ENCODE peak calls at places on chromosomes 13 and 19, in seven cellular contexts. L is GM06990, Z is heart left ventricle, A is right cardiac atrium, I is small intestine, W is dorsolateral prefrontal cortex, V is H1. U is an unnamed sample.

GRCh38 chr13:110850840-110851239 is 64.0 kb downstream of the ANKRD10 start:
- DNase-seq in L (no peak), Z (no peak), A (no peak), I (no peak), W (no peak), V (no peak), U (no peak)

GRCh38 chr19:30076101-30076551 is 134.1 kb downstream of the URI1 start:
- DNase-seq in L (no peak), Z (no peak), A (no peak), I (no peak), W (no peak), V (peak), U (no peak)

GRCh38 chr13:108700421-108701170 is 71.2 kb downstream of the MYO16 start:
- DNase-seq in L (no peak), Z (no peak), A (no peak), I (no peak), W (no peak), V (no peak), U (peak)

GRCh38 chr19:29245221-29245620 is 32.3 kb upstream of the UQCRFS1 start:
- DNase-seq in L (no peak), Z (no peak), A (no peak), I (no peak), W (no peak), V (no peak), U (no peak)

GRCh38 chr19:33690461-33691427 is 69.0 kb downstream of the CHST8 start:
- DNase-seq in L (no peak), Z (no peak), A (no peak), I (no peak), W (peak), V (no peak), U (no peak)

GRCh38 chr13:44197791-44198770 is 175.5 kb upstream of the SERP2 start:
- DNase-seq in L (peak), Z (no peak), A (no peak), I (no peak), W (no peak), V (no peak), U (no peak)

GRCh38 chr13:24680258-24680920 is at the start of gene ATP12A:
- DNase-seq in L (no peak), Z (no peak), A (peak), I (no peak), W (no peak), V (peak), U (no peak)

GRCh38 chr13:113322043-113322461 is 25.0 kb downstream of the LAMP1 start:
- DNase-seq in L (no peak), Z (no peak), A (peak), I (no peak), W (no peak), V (no peak), U (no peak)

GRCh38 chr19:55082023-55082851 is 6.6 kb downstream of the EPS8L1 start:
- DNase-seq in L (peak), Z (peak), A (peak), I (peak), W (no peak), V (peak), U (peak)

GRCh38 chr13:51000576-51001260 is 91.1 kb downstream of the RNASEH2B start:
- DNase-seq in L (no peak), Z (peak), A (peak), I (no peak), W (no peak), V (no peak), U (no peak)

GRCh38 chr13:106344318-106344717 is 191.1 kb downstream of the EFNB2 start:
- DNase-seq in L (no peak), Z (no peak), A (no peak), I (no peak), W (no peak), V (no peak), U (no peak)

GRCh38 chr13:50979187-50979586 is 69.6 kb downstream of the RNASEH2B start:
- DNase-seq in L (no peak), Z (no peak), A (no peak), I (no peak), W (no peak), V (no peak), U (no peak)

GRCh38 chr13:27790523-27790922 is 1.8 kb upstream of the GSX1 start:
- DNase-seq in L (no peak), Z (no peak), A (no peak), I (no peak), W (no peak), V (peak), U (no peak)

GRCh38 chr19:10661946-10662345 is 7.8 kb downstream of the ILF3 start:
- DNase-seq in L (no peak), Z (no peak), A (no peak), I (no peak), W (no peak), V (no peak), U (no peak)

GRCh38 chr19:5232798-5233505 is 107.7 kb downstream of the PTPRS start:
- DNase-seq in L (no peak), Z (no peak), A (no peak), I (no peak), W (no peak), V (no peak), U (no peak)

GRCh38 chr13:112145221-112146072 is 78.5 kb downstream of the SOX1 start:
- DNase-seq in L (no peak), Z (no peak), A (no peak), I (no peak), W (peak), V (no peak), U (no peak)

GRCh38 chr13:41179593-41180250 is 14.6 kb downstream of the KBTBD7 start:
- DNase-seq in L (peak), Z (no peak), A (no peak), I (no peak), W (no peak), V (no peak), U (no peak)

GRCh38 chr19:1948676-1949075 is 7.7 kb downstream of the CSNK1G2 start:
- DNase-seq in L (no peak), Z (no peak), A (no peak), I (no peak), W (no peak), V (no peak), U (no peak)

GRCh38 chr13:19961484-19961883 is 3.0 kb downstream of the ZMYM2 start:
- DNase-seq in L (no peak), Z (no peak), A (no peak), I (no peak), W (no peak), V (no peak), U (no peak)

GRCh38 chr13:54682184-54682583 is 1653.6 kb downstream of the OLFM4 start:
- DNase-seq in L (no peak), Z (no peak), A (no peak), I (no peak), W (no peak), V (no peak), U (no peak)

GRCh38 chr19:31461814-31462539 is 112.7 kb upstream of the TSHZ3 start:
- DNase-seq in L (no peak), Z (no peak), A (no peak), I (no peak), W (no peak), V (no peak), U (no peak)

GRCh38 chr13:35475960-35476943 is at the start of gene MAB21L1:
- DNase-seq in L (no peak), Z (no peak), A (peak), I (peak), W (peak), V (peak), U (no peak)

GRCh38 chr13:85140192-85140591 is 659.0 kb downstream of the SLITRK6 start:
- DNase-seq in L (no peak), Z (no peak), A (no peak), I (no peak), W (no peak), V (no peak), U (no peak)

GRCh38 chr19:49116544-49116943 is 2.4 kb downstream of the LIN7B start:
- DNase-seq in L (no peak), Z (no peak), A (peak), I (no peak), W (no peak), V (no peak), U (no peak)

GRCh38 chr13:90238433-90238832 is 1109.1 kb upstream of the MIR17HG start:
- DNase-seq in L (no peak), Z (no peak), A (no peak), I (no peak), W (no peak), V (no peak), U (no peak)

GRCh38 chr13:53064721-53065120 is 36.1 kb downstream of the OLFM4 start:
- DNase-seq in L (no peak), Z (no peak), A (no peak), I (no peak), W (no peak), V (no peak), U (no peak)

DNA sequence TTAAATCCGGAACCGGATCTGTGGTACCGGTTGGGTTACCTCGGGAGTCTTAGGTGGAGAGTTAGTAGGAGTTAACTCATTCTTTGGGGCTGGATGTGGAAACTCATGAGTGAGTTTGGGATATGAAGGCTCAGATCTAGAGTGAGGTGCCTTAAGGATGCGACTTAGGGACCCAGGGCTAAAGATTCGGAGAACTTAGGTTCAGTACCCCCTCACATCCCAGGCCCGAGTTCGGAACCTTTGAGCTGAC is 317 bp downstream of the ACTMAP start:
- DNase-seq in L (no peak), Z (no peak), A (no peak), I (no peak), W (no peak), V (no peak), U (no peak)
- H3K4me3 ChIP-seq in L (peak), Z (peak), A (peak), I (peak), W (peak), V (peak), U (peak)

DNA sequence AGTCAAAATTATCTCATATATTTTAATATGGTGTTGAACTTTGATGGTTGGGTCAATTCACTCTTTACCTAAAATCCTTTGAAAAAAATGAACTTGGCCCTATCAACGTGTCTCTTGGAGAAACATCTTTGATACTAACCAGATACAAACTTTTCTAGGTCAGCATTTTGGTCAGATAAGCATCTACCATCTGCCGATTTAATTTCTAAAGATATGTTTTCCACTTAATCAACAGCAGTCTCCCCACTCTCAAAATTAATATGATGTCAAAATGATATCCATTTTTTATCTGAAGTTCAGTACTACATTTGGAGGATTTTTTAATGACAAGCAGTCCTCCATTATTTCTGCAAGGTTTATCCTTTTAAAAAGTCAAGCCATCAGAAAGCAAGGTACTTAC is 288.8 kb downstream of the DIAPH3 start:
- DNase-seq in L (no peak), Z (no peak), A (no peak), I (no peak), W (no peak), V (no peak), U (no peak)
- H3K4me3 ChIP-seq in L (no peak), Z (no peak), A (no peak), I (no peak), W (no peak), V (no peak), U (no peak)

GRCh38 chr13:31968473-31968872 is 63.1 kb upstream of the FRY start:
- DNase-seq in L (no peak), Z (peak), A (no peak), I (peak), W (no peak), V (no peak), U (no peak)

GRCh38 chr13:31964168-31964567 is 67.4 kb upstream of the FRY start:
- DNase-seq in L (no peak), Z (no peak), A (no peak), I (no peak), W (no peak), V (no peak), U (no peak)

GRCh38 chr13:31967155-31967554 is 64.4 kb upstream of the FRY start:
- DNase-seq in L (no peak), Z (no peak), A (no peak), I (no peak), W (no peak), V (no peak), U (no peak)

GRCh38 chr13:31962661-31963345 is 68.8 kb upstream of the FRY start:
- DNase-seq in L (no peak), Z (no peak), A (no peak), I (no peak), W (no peak), V (no peak), U (no peak)

GRCh38 chr13:31965361-31966066 is 66.1 kb upstream of the FRY start:
- DNase-seq in L (peak), Z (no peak), A (no peak), I (peak), W (no peak), V (no peak), U (no peak)
- H3K4me3 ChIP-seq in L (no peak), Z (no peak), A (no peak), I (no peak), W (no peak), V (no peak), U (no peak)

DNA sequence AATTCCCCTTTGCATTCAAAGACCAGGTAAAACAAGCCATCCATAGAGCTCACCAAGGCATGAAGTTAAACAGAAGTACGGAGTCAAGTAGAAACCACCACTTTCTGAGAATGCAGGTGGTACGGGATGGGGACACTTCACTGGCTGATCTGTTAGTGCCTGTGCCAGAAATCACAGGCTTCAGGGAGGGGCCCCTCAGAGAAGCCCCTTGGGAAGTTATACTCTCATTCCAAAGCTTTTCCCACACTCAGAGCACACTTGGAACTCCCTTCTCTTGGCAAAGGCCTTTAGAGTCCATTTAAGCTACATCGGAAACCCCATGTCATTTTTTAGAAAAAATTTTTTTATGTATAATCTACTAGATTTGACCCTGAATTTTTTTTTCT is 80.7 kb upstream of the WASF3 start:
- DNase-seq in L (no peak), Z (no peak), A (no peak), I (no peak), W (no peak), V (no peak), U (no peak)
- H3K4me3 ChIP-seq in L (no peak), Z (peak), A (no peak), I (no peak), W (no peak), V (peak), U (no peak)

DNA sequence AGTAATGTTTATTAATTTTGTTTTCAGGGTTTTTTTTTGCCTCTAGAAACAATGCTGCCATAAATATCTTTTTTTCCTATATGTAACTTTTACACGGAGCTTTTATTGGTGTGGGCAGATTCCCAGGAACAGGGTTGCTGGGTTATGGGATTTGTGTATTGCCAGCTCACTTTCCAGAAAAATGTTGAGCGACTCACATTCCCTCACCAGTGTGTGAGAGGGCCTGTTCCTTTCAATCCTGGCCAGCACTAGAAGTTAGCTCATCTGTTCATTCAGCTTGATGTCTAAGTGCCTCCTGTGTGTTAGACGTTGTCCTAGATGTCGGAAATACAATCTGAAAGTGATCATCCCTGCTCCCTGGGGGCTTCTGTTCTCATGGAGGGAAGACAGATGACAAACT is 2.6 kb downstream of the ZNF71 start:
- DNase-seq in L (no peak), Z (no peak), A (no peak), I (no peak), W (no peak), V (no peak), U (no peak)
- H3K4me3 ChIP-seq in L (no peak), Z (no peak), A (no peak), I (no peak), W (no peak), V (no peak), U (no peak)

DNA sequence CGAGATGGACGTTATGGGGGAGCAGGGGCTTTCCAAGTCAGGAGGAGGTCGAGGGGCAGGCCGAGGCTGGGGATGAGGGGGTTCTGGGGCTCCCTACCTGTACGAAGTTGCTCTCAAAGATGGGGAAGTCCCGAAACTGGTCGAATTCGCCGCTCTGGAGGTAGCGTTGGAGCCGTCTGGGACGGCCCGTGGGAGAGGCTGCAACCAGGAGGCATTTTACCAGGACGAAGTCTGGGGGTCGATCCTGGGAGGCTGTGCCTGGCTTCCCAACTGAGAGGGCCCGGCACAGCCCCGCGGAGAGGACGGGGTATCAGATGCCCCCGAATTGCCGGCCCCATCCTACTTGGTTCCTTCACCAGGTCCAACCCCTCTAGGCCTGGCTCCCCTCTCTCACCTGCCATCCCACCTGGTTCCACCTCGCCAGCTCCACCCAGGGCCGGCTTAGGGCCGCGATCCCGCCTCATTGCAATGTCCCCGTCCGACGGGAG is 527 bp upstream of the EMC10 start:
- DNase-seq in L (no peak), Z (no peak), A (no peak), I (no peak), W (no peak), V (no peak), U (no peak)
- H3K4me3 ChIP-seq in L (no peak), Z (peak), A (no peak), I (peak), W (peak), V (no peak), U (no peak)

GRCh38 chr13:46404732-46405097 is 17.7 kb upstream of the RUBCNL start:
- DNase-seq in L (no peak), Z (no peak), A (no peak), I (no peak), W (no peak), V (no peak), U (no peak)
- H3K4me3 ChIP-seq in L (no peak), Z (no peak), A (no peak), I (no peak), W (no peak), V (no peak), U (no peak)

DNA sequence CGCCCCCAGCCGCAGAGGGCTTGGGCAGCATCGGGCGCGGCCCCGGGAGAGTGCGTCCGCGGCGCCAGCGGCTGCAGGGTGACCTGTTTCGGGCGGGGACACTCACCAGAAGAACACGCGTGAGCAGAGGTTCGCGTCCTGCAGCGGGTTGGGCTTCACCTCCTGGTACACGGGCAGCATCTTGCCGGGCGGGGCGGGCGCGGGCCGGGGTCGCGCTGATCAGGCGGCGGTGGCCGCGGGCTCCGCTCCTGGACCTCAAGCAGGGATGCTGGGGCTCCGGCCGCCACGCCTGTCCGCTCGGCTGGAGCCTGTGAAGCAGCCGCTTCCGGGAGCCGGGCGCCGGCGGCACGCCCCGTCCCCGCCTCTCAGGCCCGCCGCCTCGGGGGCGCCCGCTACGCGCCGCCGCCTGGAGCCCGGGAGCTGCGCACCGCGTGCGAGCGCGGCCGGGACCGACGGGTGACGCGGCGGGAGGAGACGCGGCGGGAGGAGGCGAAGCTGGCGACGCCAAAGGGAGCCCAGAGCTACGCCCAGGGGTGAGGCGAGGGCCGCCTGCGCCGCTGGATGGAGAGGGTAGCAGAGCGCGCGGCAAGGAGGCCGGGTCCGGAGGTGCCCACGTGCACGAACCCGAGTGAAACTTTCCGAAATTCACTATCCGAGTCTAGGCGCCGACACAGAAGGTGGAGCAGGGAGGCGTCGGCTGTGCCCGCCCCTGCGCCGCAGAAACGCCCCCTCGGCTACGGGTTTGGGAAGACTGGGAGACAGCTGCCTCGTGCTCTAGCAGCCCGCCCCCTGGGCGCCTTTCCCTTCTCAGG is at the start of gene ABCC4:
- DNase-seq in L (peak), Z (peak), A (peak), I (peak), W (no peak), V (peak), U (peak)
- H3K4me3 ChIP-seq in L (peak), Z (peak), A (peak), I (peak), W (peak), V (peak), U (peak)